ENCODE peak calls at places on chromosomes 5 and 9, in nine cellular contexts. A, Q, U, H, J, N, T, E and V are unnamed samples.

GRCh38 chr5:138650999-138651766 is 76.0 kb upstream of the HSPA9 start:
- DNase-seq in A (no peak), Q (no peak), U (no peak), H (peak), J (no peak), N (no peak), T (no peak), E (no peak), V (no peak)

GRCh38 chr5:139847790-139848507 is 52.3 kb downstream of the PSD2 start:
- DNase-seq in A (peak), Q (peak), U (no peak), H (peak), J (no peak), N (no peak), T (peak), E (peak), V (no peak)

GRCh38 chr5:141758316-141758965 is 76.4 kb upstream of the ARAP3 start:
- DNase-seq in A (no peak), Q (no peak), U (no peak), H (no peak), J (no peak), N (no peak), T (no peak), E (no peak), V (no peak)

GRCh38 chr9:72458153-72458552 is 63.3 kb upstream of the TMC1 start:
- DNase-seq in A (no peak), Q (no peak), U (no peak), H (no peak), J (no peak), N (no peak), T (no peak), E (no peak), V (no peak)

GRCh38 chr9:90900130-90900529 is 98.5 kb downstream of the SYK start:
- DNase-seq in A (no peak), Q (no peak), U (peak), H (no peak), J (peak), N (no peak), T (peak), E (no peak), V (peak)

GRCh38 chr5:42506662-42507061 is 83.4 kb downstream of the GHR start:
- DNase-seq in A (no peak), Q (no peak), U (no peak), H (no peak), J (no peak), N (no peak), T (no peak), E (no peak), V (no peak)

GRCh38 chr5:150258126-150258525 is 31.4 kb downstream of the CAMK2A start:
- DNase-seq in A (no peak), Q (peak), U (peak), H (no peak), J (no peak), N (no peak), T (no peak), E (no peak), V (no peak)

GRCh38 chr9:110923601-110924000 is 114.7 kb downstream of the LPAR1 start:
- DNase-seq in A (no peak), Q (no peak), U (peak), H (no peak), J (no peak), N (no peak), T (no peak), E (no peak), V (peak)

GRCh38 chr5:151660616-151661015 is 26.1 kb downstream of the SPARC start:
- DNase-seq in A (peak), Q (no peak), U (peak), H (no peak), J (no peak), N (no peak), T (peak), E (no peak), V (peak)

GRCh38 chr9:91489391-91489899 is 65.8 kb upstream of the NFIL3 start:
- DNase-seq in A (peak), Q (no peak), U (peak), H (no peak), J (no peak), N (no peak), T (no peak), E (no peak), V (peak)

GRCh38 chr9:26175264-26175663 is 497.0 kb upstream of the TUSC1 start:
- DNase-seq in A (no peak), Q (no peak), U (no peak), H (no peak), J (no peak), N (no peak), T (no peak), E (no peak), V (no peak)

GRCh38 chr5:93899026-93899600 is 157.7 kb upstream of the POU5F2 start:
- DNase-seq in A (no peak), Q (peak), U (no peak), H (no peak), J (no peak), N (no peak), T (peak), E (peak), V (peak)

GRCh38 chr9:107751522-107752235 is 262.1 kb upstream of the KLF4 start:
- DNase-seq in A (peak), Q (peak), U (peak), H (no peak), J (no peak), N (peak), T (peak), E (no peak), V (peak)

GRCh38 chr9:81689343-81690175 is at the start of gene TLE1:
- DNase-seq in A (peak), Q (peak), U (peak), H (peak), J (peak), N (peak), T (peak), E (peak), V (peak)

GRCh38 chr5:129664336-129664937 is 83.5 kb upstream of the MINAR2 start:
- DNase-seq in A (peak), Q (peak), U (peak), H (no peak), J (no peak), N (peak), T (peak), E (peak), V (peak)

GRCh38 chr5:151496041-151496484 is 48.7 kb downstream of the SLC36A1 start:
- DNase-seq in A (no peak), Q (no peak), U (peak), H (no peak), J (no peak), N (no peak), T (peak), E (no peak), V (peak)

GRCh38 chr5:92979716-92980115 is 601.3 kb downstream of the NR2F1-AS1 start:
- DNase-seq in A (no peak), Q (no peak), U (no peak), H (no peak), J (no peak), N (no peak), T (no peak), E (no peak), V (no peak)

GRCh38 chr5:76406014-76406413 is 2.9 kb downstream of the IQGAP2 start:
- DNase-seq in A (no peak), Q (peak), U (no peak), H (no peak), J (no peak), N (no peak), T (no peak), E (no peak), V (peak)

GRCh38 chr9:126301985-126302603 is 24.5 kb upstream of the MVB12B start:
- DNase-seq in A (peak), Q (peak), U (peak), H (no peak), J (peak), N (peak), T (peak), E (peak), V (peak)

GRCh38 chr5:54212331-54212730 is 98.0 kb downstream of the ARL15 start:
- DNase-seq in A (no peak), Q (no peak), U (no peak), H (no peak), J (no peak), N (no peak), T (no peak), E (no peak), V (no peak)

GRCh38 chr5:150302301-150303069 is at the start of gene ARSI:
- DNase-seq in A (peak), Q (no peak), U (no peak), H (peak), J (no peak), N (no peak), T (peak), E (peak), V (peak)

GRCh38 chr9:37953775-37954437 is 50.0 kb upstream of the SLC25A51 start:
- DNase-seq in A (peak), Q (peak), U (peak), H (peak), J (no peak), N (peak), T (peak), E (no peak), V (peak)

GRCh38 chr5:75667586-75667985 is 49.7 kb downstream of the POC5 start:
- DNase-seq in A (no peak), Q (no peak), U (no peak), H (no peak), J (no peak), N (no peak), T (peak), E (no peak), V (peak)

GRCh38 chr5:142466195-142466951 is 141.6 kb upstream of the SPRY4 start:
- DNase-seq in A (no peak), Q (no peak), U (peak), H (no peak), J (peak), N (no peak), T (peak), E (no peak), V (peak)

GRCh38 chr9:87229127-87229526 is 268.5 kb upstream of the DAPK1 start:
- DNase-seq in A (peak), Q (no peak), U (no peak), H (no peak), J (no peak), N (no peak), T (no peak), E (no peak), V (no peak)

GRCh38 chr5:163889369-163889768 is 383.9 kb downstream of the MAT2B start:
- DNase-seq in A (peak), Q (no peak), U (peak), H (no peak), J (no peak), N (no peak), T (peak), E (no peak), V (peak)

GRCh38 chr5:67640011-67640410 is 443.4 kb upstream of the CD180 start:
- DNase-seq in A (no peak), Q (no peak), U (no peak), H (no peak), J (no peak), N (no peak), T (no peak), E (no peak), V (no peak)

GRCh38 chr5:3612561-3613175 is 17.0 kb downstream of the IRX1 start:
- DNase-seq in A (no peak), Q (no peak), U (no peak), H (no peak), J (no peak), N (no peak), T (no peak), E (no peak), V (no peak)

GRCh38 chr5:113330533-113331200 is 104.1 kb downstream of the TSSK1B start:
- DNase-seq in A (peak), Q (peak), U (peak), H (no peak), J (no peak), N (peak), T (peak), E (peak), V (peak)

GRCh38 chr9:116693233-116693731 is 6.2 kb downstream of the TRIM32 start:
- DNase-seq in A (no peak), Q (no peak), U (peak), H (no peak), J (no peak), N (no peak), T (peak), E (no peak), V (peak)

GRCh38 chr5:122126711-122127385 is 2.5 kb upstream of the ZNF474 start:
- DNase-seq in A (peak), Q (no peak), U (peak), H (no peak), J (no peak), N (no peak), T (peak), E (no peak), V (peak)

GRCh38 chr5:14900661-14901461 is 29.3 kb upstream of the ANKH start:
- DNase-seq in A (peak), Q (no peak), U (peak), H (no peak), J (no peak), N (no peak), T (peak), E (no peak), V (peak)

DNA sequence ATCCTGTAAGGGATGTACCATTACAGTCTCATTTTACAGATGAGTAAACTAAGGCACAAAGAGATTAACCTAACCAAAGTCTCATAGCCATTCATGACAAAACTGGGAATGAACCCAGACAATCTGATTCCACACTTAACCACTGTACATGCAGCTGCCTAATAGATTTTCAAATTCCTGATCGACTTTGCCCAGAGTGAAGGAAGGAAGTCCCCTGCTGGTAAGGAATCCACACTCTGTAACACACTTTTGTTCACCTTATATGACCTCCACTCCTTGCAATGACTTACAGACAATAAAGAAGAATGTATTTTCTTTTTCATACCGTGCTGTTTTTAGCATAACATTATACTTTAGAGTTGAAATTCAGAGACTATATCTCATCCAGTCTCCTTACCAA is 31.3 kb upstream of the PLPP6 start:
- DNase-seq in A (peak), Q (no peak), U (no peak), H (no peak), J (no peak), N (no peak), T (peak), E (no peak), V (peak)
- TF ChIP-seq CTCF in A (peak), Q (no peak), U (no peak), H (no peak), J (no peak), N (no peak), T (no peak), E (no peak), V (peak)

DNA sequence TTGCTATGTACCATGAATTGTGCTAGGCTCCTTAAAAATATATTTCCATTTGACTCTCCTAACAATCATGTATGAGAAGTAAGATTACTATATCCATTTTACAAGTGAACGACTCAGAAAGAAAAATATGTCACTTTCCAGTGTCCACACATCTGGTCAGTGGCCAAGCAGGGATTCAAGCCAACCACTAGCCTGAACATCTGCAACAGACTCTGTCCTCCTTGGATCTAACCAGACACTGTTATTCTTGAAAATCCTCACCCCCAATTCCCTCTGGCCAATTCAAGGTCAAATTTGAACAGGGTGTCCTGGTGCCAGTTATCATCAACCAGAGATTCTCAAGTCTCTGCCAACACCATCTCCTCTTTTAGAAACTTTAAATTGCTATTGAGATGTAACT is 344.1 kb upstream of the WWC1 start:
- DNase-seq in A (no peak), Q (no peak), U (peak), H (no peak), J (no peak), N (no peak), T (no peak), E (no peak), V (no peak)
- H3K4me3 ChIP-seq in A (no peak), Q (no peak), U (no peak), H (no peak), J (no peak), N (no peak), T (no peak), E (no peak), V (no peak)

DNA sequence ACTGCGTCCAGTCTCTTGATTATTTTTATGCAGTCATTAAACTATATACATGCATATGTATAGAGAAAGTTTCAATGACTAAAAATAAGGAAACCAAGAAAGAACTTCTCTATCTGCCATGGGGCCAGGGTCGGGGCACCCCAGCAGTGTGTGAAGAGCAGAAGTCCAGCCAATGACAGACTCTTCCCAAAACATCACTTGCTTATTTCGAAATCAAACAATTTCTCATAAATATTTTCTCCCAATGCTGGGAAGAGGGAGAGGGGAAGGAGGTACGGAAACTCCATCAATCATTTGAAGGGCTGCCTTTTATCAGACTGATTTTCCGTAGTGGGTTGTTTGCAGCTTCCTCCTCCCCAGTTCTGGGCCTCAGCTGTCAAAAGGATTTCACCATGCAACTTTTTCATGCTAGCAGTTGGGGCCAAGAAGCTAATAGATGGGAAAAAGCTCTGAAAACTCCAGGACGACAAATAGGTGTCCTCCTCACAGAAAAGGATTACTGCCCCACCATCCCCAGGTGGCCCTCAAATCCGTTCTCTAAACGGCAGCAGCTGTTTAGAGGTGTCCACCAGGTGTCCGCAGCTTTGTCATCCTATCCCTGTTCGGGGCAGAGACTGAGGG is 617 bp upstream of the FPGS start:
- DNase-seq in A (no peak), Q (no peak), U (no peak), H (no peak), J (no peak), N (no peak), T (peak), E (no peak), V (peak)
- TF ChIP-seq CTCF in A (peak), Q (peak), U (no peak), H (no peak), J (no peak), N (no peak), T (no peak), E (peak), V (peak)

DNA sequence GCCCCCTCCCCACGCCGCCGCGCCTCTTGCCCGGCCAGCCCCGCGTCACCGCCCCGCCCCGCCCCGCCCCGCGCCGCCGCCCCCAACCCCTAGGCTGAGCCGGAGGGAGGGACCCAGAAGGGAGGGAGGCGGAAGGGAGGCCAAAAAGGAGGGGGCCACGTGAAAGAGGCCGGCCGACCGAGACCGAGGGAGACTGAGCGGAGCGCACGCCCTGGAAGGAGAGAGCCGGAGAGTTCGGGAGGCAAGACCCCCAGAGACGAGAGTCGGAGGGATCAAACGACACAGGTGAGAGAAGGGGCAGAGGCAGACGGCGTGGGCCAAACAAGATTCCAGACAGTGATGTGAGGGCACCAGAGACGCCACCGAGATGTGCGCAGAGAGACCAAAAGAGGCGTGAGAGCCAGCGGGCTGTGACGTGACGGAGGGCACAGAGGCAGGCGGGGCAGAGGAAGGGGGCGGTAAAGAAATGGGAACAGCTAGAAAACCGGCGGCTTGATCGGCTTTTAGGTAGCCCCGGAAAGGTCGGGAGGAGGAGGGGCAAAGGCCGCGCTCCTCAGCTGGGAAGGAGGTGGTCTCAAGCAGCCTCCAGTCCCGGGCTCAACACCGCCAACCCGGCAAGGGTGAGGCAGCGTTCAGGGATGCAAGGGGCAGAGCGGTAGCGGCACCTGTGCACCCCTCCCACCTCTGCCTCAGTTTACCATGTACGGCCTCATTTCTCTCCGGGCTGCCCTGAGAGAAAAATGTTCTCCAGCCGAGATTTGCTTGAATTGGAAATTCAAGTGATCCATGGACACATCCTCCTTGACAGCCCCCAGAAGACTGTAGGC is 414 bp upstream of the BARX1 start:
- DNase-seq in A (no peak), Q (no peak), U (no peak), H (no peak), J (no peak), N (no peak), T (no peak), E (no peak), V (no peak)
- H3K4me3 ChIP-seq in A (no peak), Q (no peak), U (no peak), H (no peak), J (no peak), N (no peak), T (peak), E (no peak), V (no peak)

DNA sequence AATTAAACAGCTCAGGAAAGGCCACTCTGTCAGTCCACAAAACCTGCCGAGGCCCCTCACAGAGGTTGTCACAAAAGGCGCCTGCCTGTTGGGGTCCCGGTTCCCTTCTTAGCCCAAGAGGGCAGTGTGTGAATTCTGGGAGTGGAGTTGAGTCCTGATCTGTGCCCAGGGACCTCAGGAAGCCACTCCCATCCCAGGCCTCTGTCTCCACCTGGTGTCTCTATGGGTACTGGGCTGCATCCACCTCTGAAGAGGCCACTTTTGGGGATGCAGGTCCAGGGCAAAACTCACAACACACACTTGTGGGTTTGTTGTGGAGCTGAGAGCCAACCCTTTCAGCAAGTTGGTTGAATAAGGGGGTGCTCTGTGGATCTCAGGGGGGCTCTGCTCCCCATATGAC is 74.3 kb upstream of the STXBP1 start:
- DNase-seq in A (no peak), Q (no peak), U (no peak), H (no peak), J (no peak), N (no peak), T (no peak), E (no peak), V (no peak)
- TF ChIP-seq CTCF in A (peak), Q (peak), U (peak), H (no peak), J (no peak), N (no peak), T (peak), E (no peak), V (peak)